ENCODE peak calls at places on chromosome 14, in five cellular contexts. E, D, N, C and M are unnamed samples.

GRCh38 chr14:89669209-89669608 is 252.2 kb upstream of the FOXN3 start:
- DNase-seq in E (peak; percentile 66), D (no peak), N (no peak), C (no peak), M (no peak)

GRCh38 chr14:89308232-89308959 is 108.6 kb downstream of the FOXN3 start:
- DNase-seq in E (no peak), D (no peak), N (no peak), C (no peak), M (no peak)

GRCh38 chr14:65237956-65238355 is 135.6 kb upstream of the MAX start:
- DNase-seq in E (peak; percentile 17), D (no peak), N (no peak), C (no peak), M (no peak)

GRCh38 chr14:94494085-94494484 is 15.2 kb downstream of the SERPINA12 start:
- DNase-seq in E (no peak), D (no peak), N (no peak), C (no peak), M (no peak)

GRCh38 chr14:29353473-29353872 is 574.2 kb downstream of the PRKD1 start:
- DNase-seq in E (no peak), D (no peak), N (no peak), C (no peak), M (no peak)

GRCh38 chr14:99751539-99752485 is 41.4 kb upstream of the EML1 start:
- DNase-seq in E (no peak), D (no peak), N (no peak), C (peak; percentile 62), M (no peak)

GRCh38 chr14:65168840-65169239 is 66.5 kb upstream of the MAX start:
- DNase-seq in E (no peak), D (no peak), N (no peak), C (peak; percentile 66), M (no peak)

GRCh38 chr14:67432088-67432564 is 20.2 kb upstream of the PLEK2 start:
- DNase-seq in E (no peak), D (no peak), N (no peak), C (peak; percentile 10), M (no peak)

GRCh38 chr14:83828406-83828805 is 1701.5 kb upstream of the FLRT2 start:
- DNase-seq in E (no peak), D (no peak), N (no peak), C (no peak), M (no peak)

GRCh38 chr14:65486856-65487255 is 74.3 kb downstream of the FUT8 start:
- DNase-seq in E (no peak), D (no peak), N (no peak), C (no peak), M (no peak)

GRCh38 chr14:69263771-69264170 is 3.8 kb downstream of the GALNT16 start:
- DNase-seq in E (no peak), D (no peak), N (no peak), C (no peak), M (no peak)

DNA sequence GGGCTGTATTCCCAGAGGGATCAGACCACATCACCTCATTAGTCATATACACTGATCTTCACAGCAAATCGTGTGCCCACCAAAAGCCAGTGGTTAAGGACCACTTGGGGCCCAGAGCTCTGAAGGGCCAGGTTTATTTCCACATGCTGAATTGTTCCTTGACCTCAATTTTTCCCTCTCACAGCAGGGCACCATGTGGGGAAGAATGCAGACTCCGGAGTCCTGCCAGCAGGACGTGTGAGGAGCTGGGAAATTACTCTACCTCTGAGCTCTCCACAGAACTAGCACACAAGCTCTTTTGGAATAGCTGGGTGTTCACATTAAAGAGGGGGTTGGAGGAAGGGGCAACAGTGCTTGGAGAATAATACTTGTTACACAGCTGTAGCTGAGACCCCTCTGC is 57.6 kb upstream of the SEL1L start:
- DNase-seq in E (no peak), D (no peak), N (no peak), C (no peak), M (no peak)
- TF ChIP-seq CTCF in E (no peak), D (no peak), N (no peak), C (no peak), M (no peak)

GRCh38 chr14:76786556-76786955 is 25.3 kb downstream of the VASH1 start:
- DNase-seq in E (no peak), D (no peak), N (no peak), C (no peak), M (no peak)

GRCh38 chr14:76782885-76783566 is 21.8 kb downstream of the VASH1 start:
- DNase-seq in E (no peak), D (no peak), N (no peak), C (no peak), M (no peak)

GRCh38 chr14:76784266-76784874 is 23.1 kb downstream of the VASH1 start:
- DNase-seq in E (no peak), D (no peak), N (no peak), C (no peak), M (no peak)

GRCh38 chr14:76782115-76782884 is 21.0 kb downstream of the VASH1 start:
- DNase-seq in E (no peak), D (no peak), N (no peak), C (no peak), M (no peak)

DNA sequence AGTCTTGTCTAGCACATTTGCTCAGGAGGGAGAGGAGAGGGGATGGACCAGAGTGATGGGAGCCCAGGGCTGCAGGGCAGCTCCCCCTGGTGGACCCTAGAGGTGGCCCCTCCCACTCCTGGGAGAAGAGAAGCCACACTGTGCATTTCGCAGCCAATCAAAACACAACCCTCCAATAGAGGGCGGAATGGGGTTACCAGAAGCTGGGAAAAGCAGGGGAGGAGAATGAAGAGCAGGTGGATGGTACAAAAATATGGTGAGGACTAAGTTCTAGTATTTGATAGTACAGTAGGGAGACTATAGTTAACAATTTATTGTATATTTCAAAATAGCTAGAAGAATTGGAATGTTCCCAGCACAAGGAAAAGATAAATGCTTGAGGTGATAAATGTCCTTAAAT is 23.6 kb downstream of the VASH1 start:
- DNase-seq in E (peak; percentile 93), D (no peak), N (peak; percentile 72), C (peak; percentile 55), M (peak; percentile 91)
- TF ChIP-seq CTCF in E (peak; percentile 92), D (peak; percentile 84), N (peak; percentile 23), C (peak; percentile 97), M (peak; percentile 74)

GRCh38 chr14:103730490-103731035 is 15.0 kb downstream of the ZFYVE21 start:
- DNase-seq in E (peak; percentile 60), D (peak; percentile 89), N (no peak), C (no peak), M (no peak)

GRCh38 chr14:103728721-103729120 is 13.1 kb downstream of the ZFYVE21 start:
- DNase-seq in E (no peak), D (no peak), N (no peak), C (no peak), M (no peak)

GRCh38 chr14:103731481-103731880 is 15.9 kb downstream of the ZFYVE21 start:
- DNase-seq in E (no peak), D (no peak), N (no peak), C (no peak), M (no peak)

GRCh38 chr14:103728141-103728540 is 12.5 kb downstream of the ZFYVE21 start:
- DNase-seq in E (no peak), D (no peak), N (no peak), C (no peak), M (no peak)

GRCh38 chr14:103729496-103730448 is 14.2 kb downstream of the ZFYVE21 start:
- DNase-seq in E (no peak), D (no peak), N (no peak), C (no peak), M (no peak)
- TF ChIP-seq CTCF in E (no peak), D (no peak), N (no peak), C (no peak), M (no peak)

DNA sequence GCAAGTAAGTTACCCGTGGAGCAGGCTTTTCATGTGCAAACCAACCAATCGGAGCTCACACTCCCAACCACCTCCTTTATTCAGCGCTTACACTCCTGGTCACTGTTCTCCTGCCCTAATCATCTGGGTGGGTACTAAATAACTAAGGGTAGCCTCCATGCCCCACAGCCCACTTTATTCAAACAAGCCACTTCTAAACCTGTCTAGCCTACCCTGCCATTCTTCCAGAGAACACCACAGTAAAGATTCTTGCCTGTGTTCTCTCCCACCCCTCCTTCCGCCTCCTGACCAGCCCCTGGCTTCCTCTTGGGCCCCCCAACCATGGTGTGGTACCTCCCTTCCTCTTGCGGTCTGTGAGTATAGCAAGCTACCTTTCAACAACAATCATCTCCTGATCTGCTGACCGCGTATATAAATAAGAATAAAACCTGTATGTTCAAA is 581.9 kb downstream of the VRK1 start:
- DNase-seq in E (no peak), D (no peak), N (peak; percentile 9), C (no peak), M (no peak)
- TF ChIP-seq CTCF in E (no peak), D (no peak), N (no peak), C (no peak), M (no peak)